ENCODE peak calls at places on chromosomes 5 and 9, in seven cellular contexts. S is ovary; B is heart left ventricle; M is endodermal cell; U is CD4-positive, alpha-beta memory T cell; L is right cardiac atrium; F is GM23248. O is an unnamed sample. For H3K4me1, the result is how much of the 10 kb centered on the place peaks cover.

GRCh38 chr5:77168884-77169254 is 41.6 kb upstream of the PDE8B start:
- DNase-seq in L (peak), S (no peak), B (no peak), F (peak), M (peak), U (no peak), O (peak)

GRCh38 chr5:145980718-145981117 is 44.3 kb downstream of the SH3RF2 start:
- DNase-seq in L (no peak), S (no peak), M (no peak), U (no peak), B (no peak), F (no peak), O (no peak)

GRCh38 chr9:34190996-34191892 is 12.4 kb downstream of the UBAP1 start:
- DNase-seq in M (peak), B (no peak), F (peak), U (no peak), S (no peak), L (no peak), O (no peak)

GRCh38 chr9:32863291-32863690 is 80.0 kb downstream of the TMEM215 start:
- DNase-seq in M (no peak), U (no peak), F (no peak), S (no peak), L (no peak), B (no peak), O (no peak)

GRCh38 chr5:134846641-134846960 is 833 bp downstream of the C5orf24 start:
- DNase-seq in M (no peak), S (no peak), B (peak), L (no peak), U (peak), F (peak), O (no peak)

GRCh38 chr5:948472-949274 is 56.0 kb downstream of the TRIP13 start:
- DNase-seq in S (no peak), B (no peak), M (no peak), U (no peak), L (peak), F (no peak), O (no peak)

GRCh38 chr9:94779693-94780290 is 53.3 kb downstream of the AOPEP start:
- DNase-seq in B (no peak), S (no peak), L (no peak), U (no peak), F (no peak), M (no peak), O (no peak)

GRCh38 chr5:1003296-1003937 is 5.2 kb upstream of the NKD2 start:
- DNase-seq in U (peak), L (peak), S (peak), M (no peak), F (peak), B (no peak), O (peak)

GRCh38 chr5:172683696-172684464 is 42.8 kb downstream of the NEURL1B start:
- DNase-seq in S (no peak), B (no peak), F (no peak), L (no peak), M (peak), U (peak), O (peak)

GRCh38 chr9:76680716-76681431 is 83.4 kb upstream of the PCA3 start:
- DNase-seq in B (no peak), M (no peak), F (peak), L (no peak), S (no peak), U (no peak), O (no peak)

GRCh38 chr9:16191691-16192402 is 639.0 kb downstream of the CCDC171 start:
- DNase-seq in L (peak), M (peak), B (peak), U (no peak), S (peak), F (peak), O (peak)

GRCh38 chr5:57501414-57502321 is 19.1 kb upstream of the ACTBL2 start:
- DNase-seq in M (no peak), F (no peak), L (peak), U (no peak), B (peak), S (no peak), O (no peak)

GRCh38 chr5:174688441-174689354 is 35.7 kb upstream of the MSX2 start:
- DNase-seq in B (no peak), M (peak), U (no peak), F (no peak), S (no peak), L (no peak), O (no peak)

GRCh38 chr5:102850503-102850902 is 95.4 kb downstream of the PAM start:
- DNase-seq in L (no peak), F (no peak), M (no peak), B (no peak), U (no peak), S (no peak), O (no peak)

GRCh38 chr5:59317772-59318205 is 575.7 kb downstream of the PDE4D start:
- DNase-seq in M (no peak), F (no peak), U (no peak), S (no peak), B (no peak), L (no peak), O (no peak)

GRCh38 chr9:116337015-116337414 is 183.4 kb downstream of the PAPPA start:
- DNase-seq in B (no peak), F (peak), S (no peak), L (no peak), U (no peak), M (peak), O (no peak)

GRCh38 chr5:78162253-78162862 is 132.1 kb downstream of the AP3B1 start:
- DNase-seq in S (no peak), L (no peak), U (peak), B (no peak), F (peak), M (no peak), O (no peak)

GRCh38 chr5:65100846-65101678 is 332.3 kb downstream of the CWC27 start:
- DNase-seq in L (peak), S (peak), F (peak), B (peak), M (peak), U (no peak), O (peak)

GRCh38 chr9:138015021-138015829 is 137.6 kb downstream of the CACNA1B start:
- DNase-seq in M (peak), L (no peak), F (no peak), B (no peak), S (no peak), U (no peak), O (no peak)

GRCh38 chr5:88548136-88548535 is 279.5 kb upstream of the TMEM161B start:
- DNase-seq in S (no peak), F (no peak), M (no peak), L (no peak), B (no peak), U (no peak), O (no peak)

GRCh38 chr9:133948571-133949485 is 43.3 kb downstream of the VAV2 start:
- DNase-seq in U (no peak), F (no peak), M (no peak), L (peak), S (no peak), B (no peak), O (peak)

GRCh38 chr5:154698681-154699275 is 56.4 kb upstream of the LARP1 start:
- DNase-seq in B (no peak), U (no peak), F (no peak), L (no peak), M (no peak), S (no peak), O (no peak)

GRCh38 chr9:93902051-93902779 is 52.9 kb downstream of the BARX1 start:
- DNase-seq in M (peak), L (no peak), B (peak), S (no peak), U (no peak), F (no peak), O (no peak)

DNA sequence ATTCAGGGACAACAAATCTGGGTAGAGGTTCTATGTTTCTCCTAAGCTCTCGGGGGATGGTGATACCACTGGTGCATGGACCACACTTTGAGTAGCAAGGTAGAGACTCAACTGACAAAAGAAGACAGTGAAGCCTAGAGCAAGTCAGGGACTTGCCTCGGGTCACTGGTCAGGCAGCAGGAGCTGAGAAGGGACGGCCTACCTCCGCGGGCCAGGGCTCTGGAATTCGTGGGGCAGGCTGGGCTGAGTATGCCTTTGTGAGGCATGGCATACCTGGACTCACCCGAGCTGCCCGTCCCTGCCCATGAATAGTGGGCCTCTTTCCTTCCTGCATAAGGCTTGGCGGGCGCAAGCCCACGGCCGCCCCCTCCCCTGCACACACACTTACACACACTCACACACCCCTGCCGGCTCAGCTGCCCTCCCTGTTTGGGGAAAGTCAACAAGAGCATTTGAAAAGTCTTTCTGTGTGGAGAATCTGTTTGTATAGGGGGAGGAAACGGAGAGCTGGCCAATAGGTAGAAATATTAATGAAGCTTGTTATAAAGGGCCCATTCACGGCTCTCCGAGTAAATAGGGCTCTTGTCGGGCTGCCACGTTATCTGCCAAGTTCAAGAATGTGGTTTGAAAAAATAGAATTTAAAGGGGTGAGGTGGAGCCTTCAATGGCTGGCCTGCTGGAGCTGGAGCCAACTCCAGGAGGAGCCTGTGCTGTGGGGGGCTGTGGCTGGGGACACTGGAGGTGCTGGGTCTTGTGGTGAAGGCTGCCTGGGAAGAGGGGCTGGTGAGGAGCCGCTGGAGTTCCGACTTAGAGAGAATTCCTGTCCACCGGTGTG is 19.1 kb upstream of the KIF12 start:
- DNase-seq in U (no peak), B (no peak), F (no peak), S (no peak), M (peak), L (no peak), O (no peak)
- H3K4me3 ChIP-seq in U (no peak), B (no peak), F (no peak), S (no peak), M (no peak), L (no peak), O (no peak)

GRCh38 chr9:125761685-125762084 is 14.5 kb downstream of the PBX3 start:
- DNase-seq in L (no peak), F (no peak), M (no peak), B (no peak), U (no peak), S (no peak), O (no peak)

GRCh38 chr9:125760537-125760936 is 13.4 kb downstream of the PBX3 start:
- DNase-seq in B (no peak), F (no peak), L (no peak), M (no peak), S (no peak), U (no peak), O (no peak)

GRCh38 chr9:125759812-125760134 is 12.6 kb downstream of the PBX3 start:
- DNase-seq in F (peak), M (peak), B (no peak), S (no peak), L (no peak), U (no peak), O (no peak)

GRCh38 chr9:125757834-125758233 is 10.7 kb downstream of the PBX3 start:
- DNase-seq in F (no peak), B (no peak), L (no peak), S (no peak), M (no peak), U (no peak), O (no peak)

DNA sequence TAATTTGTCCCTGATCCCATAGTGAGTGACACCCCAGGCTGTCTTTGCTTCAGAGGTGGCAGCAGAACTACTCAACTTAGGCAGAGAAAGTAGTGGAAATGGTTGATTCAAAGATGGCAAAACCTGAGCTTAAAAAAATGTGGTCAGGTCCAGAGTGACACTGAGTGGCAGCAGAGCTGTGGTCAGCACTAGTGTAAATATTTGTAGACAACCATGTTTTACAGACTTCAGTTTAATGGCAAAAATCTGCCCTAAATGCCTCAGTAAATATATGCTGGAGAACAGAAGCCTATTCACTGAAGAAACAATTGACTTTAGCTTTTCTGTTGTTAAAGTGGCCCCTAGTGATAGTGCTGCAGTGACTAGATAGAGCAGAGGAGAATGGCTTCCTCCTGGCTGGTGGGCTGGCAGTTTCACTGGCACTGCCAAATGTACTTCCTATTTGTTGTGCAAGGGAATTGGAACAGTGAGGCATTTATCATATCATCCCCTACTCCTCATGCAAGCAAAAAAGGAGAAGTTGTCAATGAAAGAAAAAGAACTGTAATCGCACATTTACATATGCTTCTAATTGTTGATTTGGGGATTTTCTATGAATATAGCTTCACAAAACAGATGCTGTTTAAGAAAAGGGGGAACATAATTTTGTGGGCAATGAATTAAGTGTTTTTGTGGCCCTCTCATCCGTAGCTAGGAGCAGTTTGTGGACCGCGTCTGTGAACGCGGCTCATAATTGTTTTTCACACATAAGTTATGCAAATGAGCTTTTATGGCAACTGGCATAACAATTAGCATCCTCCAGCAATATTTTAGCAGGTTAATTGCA is 12.0 kb downstream of the PBX3 start:
- DNase-seq in S (no peak), B (peak), U (no peak), L (no peak), F (peak), M (peak), O (no peak)
- H3K4me1 ChIP-seq in S (under half), B (under half), U (under half), L (under half), F (under half), M (under half), O (under half)

GRCh38 chr5:180810210-180811011 is 7.8 kb upstream of the MGAT1 start:
- DNase-seq in F (peak), U (peak), S (peak), M (peak), L (peak), B (peak), O (peak)

GRCh38 chr5:180806351-180807011 is 3.9 kb upstream of the MGAT1 start:
- DNase-seq in F (no peak), M (peak), S (peak), U (no peak), B (peak), L (no peak), O (no peak)

GRCh38 chr5:180808461-180809000 is 5.9 kb upstream of the MGAT1 start:
- DNase-seq in F (no peak), M (no peak), B (peak), S (peak), L (no peak), U (no peak), O (no peak)

GRCh38 chr5:180809403-180810209 is 7.0 kb upstream of the MGAT1 start:
- DNase-seq in L (no peak), B (peak), M (peak), F (peak), S (peak), U (peak), O (peak)

DNA sequence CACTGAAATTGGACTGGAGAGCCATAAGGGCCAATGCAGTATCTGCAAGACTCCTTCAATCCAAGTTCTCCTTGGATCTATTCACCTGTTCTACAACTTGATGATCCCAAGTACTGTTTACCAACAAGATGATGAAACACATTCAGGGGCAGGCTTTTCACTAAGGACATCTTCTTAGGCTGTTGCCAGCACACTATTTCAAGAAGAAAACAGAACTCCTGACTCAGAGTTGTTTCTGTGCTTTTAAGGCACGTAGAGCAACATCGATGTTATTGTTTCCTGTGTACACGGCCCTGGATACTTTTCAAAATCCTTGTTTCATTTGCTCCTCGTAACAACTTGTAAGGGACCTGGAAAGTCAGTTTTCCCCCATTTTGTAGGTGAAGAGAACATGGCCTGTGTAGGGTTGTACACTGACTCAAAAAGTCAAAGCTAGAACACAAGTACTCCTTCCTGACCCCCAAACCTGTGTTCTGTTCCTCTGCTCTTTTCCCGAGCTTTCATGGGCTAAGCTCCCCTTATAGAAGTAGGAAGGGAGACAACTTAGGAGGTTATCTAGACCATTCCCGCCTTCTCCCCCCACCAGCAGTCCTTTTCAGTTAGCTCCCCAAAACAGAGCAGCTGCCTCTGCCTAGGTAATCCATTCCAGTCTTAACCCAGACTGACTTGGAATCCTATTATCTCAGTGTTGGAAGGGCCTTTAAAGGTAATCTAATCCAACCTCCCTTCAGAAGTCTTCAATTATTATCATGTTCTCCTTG is 5.2 kb upstream of the MGAT1 start:
- DNase-seq in B (peak), L (no peak), F (peak), M (peak), U (no peak), S (no peak), O (no peak)
- H3K4me3 ChIP-seq in B (peak), L (peak), F (peak), M (peak), U (peak), S (peak), O (no peak)

DNA sequence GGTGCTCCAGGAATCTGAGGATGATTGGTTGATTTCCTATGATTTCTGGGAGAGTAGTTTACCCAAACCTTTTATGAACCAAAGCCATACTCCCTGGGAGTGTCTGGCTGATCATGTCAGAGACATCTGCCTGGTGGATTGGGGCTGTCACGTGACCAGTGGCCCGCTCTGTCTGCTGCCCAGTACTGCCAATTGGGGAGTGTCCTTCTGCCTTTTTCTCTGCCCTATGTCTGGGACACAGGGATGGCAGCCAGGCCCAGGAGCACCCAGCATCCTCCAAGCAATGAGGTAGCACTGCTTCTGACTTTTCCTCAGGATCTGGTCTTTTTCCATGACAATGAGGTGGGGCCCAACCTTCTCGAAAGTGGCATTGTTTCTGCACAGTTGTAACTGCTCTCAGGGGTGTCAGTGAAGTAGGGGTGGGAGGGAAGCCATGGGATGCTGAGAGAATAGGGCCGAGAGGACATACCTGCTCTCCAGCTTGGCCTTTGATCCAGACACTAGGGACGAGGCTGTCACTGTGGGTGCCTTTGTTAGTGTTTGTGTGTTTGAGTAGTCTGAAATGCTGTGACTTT is 21.8 kb downstream of the DAPK1 start:
- DNase-seq in U (no peak), B (no peak), M (peak), F (no peak), L (peak), S (no peak), O (no peak)
- H3K4me1 ChIP-seq in U (under half), B (under half), M (under half), F (under half), L (under half), S (under half), O (under half)

DNA sequence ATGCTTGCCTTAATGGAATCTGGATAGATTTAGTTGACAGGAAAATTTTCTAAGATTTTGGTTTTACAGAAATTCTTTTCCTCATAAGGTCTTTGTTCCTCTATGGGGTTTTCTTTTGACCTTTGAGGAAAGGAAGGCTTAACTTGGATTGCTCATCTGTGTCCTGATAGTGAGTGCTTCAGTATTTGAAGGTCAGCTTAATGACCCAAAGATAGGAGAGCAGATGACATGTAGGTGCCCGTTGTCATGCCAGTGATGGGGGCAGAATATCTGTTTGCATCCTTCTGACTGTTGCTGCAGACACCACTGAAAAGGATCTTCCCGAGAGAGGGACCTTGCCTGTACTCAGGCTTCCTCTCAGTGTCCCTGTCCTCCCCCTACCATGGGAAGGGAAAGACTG is 30.9 kb downstream of the MEGF10 start:
- DNase-seq in F (no peak), L (no peak), M (no peak), U (no peak), B (no peak), S (no peak), O (no peak)
- H3K4me3 ChIP-seq in F (no peak), L (no peak), M (no peak), U (no peak), B (no peak), S (no peak), O (no peak)

O was measured in aorta.